ENCODE peak calls at places on chromosomes 4 and X, in six cellular contexts. T is H1, M is neuronal stem cell, D is IMR-90, K is H9, S is mesenchymal stem cell. A is an unnamed sample.

GRCh38 chrX:78092296-78092695 is 11.8 kb upstream of the PGK1 start:
- DNase-seq in T (no peak), K (peak; percentile 73), M (no peak), D (peak; percentile 71), S (peak; percentile 71), A (no peak)

GRCh38 chrX:150635952-150636351 is 57.2 kb upstream of the MTMR1 start:
- DNase-seq in M (no peak), T (no peak), D (peak; percentile 84), S (peak; percentile 85), K (no peak), A (peak; percentile 70)

GRCh38 chr4:78424456-78424855 is 127.1 kb upstream of the ANXA3 start:
- DNase-seq in T (no peak), K (no peak), S (no peak), M (no peak), D (no peak), A (no peak)

GRCh38 chr4:88672987-88673386 is 24.6 kb downstream of the NAP1L5 start:
- DNase-seq in K (peak; percentile 44), S (peak; percentile 47), M (no peak), D (peak; percentile 48), T (peak; percentile 23), A (peak; percentile 54)

GRCh38 chrX:23819385-23820234 is 36.6 kb downstream of the SAT1 start:
- DNase-seq in S (peak; percentile 75), T (no peak), K (no peak), M (no peak), D (peak; percentile 40), A (peak; percentile 49)

GRCh38 chr4:153374471-153374870 is 30.0 kb downstream of the MND1 start:
- DNase-seq in T (no peak), K (no peak), S (no peak), M (no peak), D (no peak), A (no peak)

GRCh38 chrX:149571770-149572169 is 15.5 kb downstream of the MAGEA9B start:
- DNase-seq in D (no peak), M (no peak), T (no peak), S (no peak), K (no peak), A (no peak)

GRCh38 chr4:55348436-55348835 is 2.4 kb downstream of the SRD5A3 start:
- DNase-seq in M (no peak), T (no peak), S (peak; percentile 66), K (no peak), D (peak; percentile 82), A (peak; percentile 27)

GRCh38 chr4:149511558-149512298 is 303.9 kb downstream of the IQCM start:
- DNase-seq in T (no peak), S (no peak), K (no peak), M (no peak), D (no peak), A (no peak)

GRCh38 chr4:20403317-20403716 is 151.6 kb downstream of the SLIT2 start:
- DNase-seq in D (no peak), T (no peak), M (no peak), K (no peak), S (no peak), A (no peak)

GRCh38 chr4:105058177-105058812 is 88.4 kb upstream of the TET2 start:
- DNase-seq in D (peak; percentile 75), T (no peak), M (no peak), S (peak; percentile 6), K (no peak), A (peak; percentile 78)

GRCh38 chr4:55303818-55304217 is 42.2 kb upstream of the SRD5A3 start:
- DNase-seq in T (no peak), M (no peak), K (no peak), D (peak; percentile 37), S (peak; percentile 28), A (peak; percentile 4)

GRCh38 chr4:61336488-61336887 is 136.4 kb downstream of the ADGRL3 start:
- DNase-seq in S (no peak), D (no peak), M (no peak), T (no peak), K (no peak), A (no peak)

GRCh38 chr4:145694929-145695328 is 15.0 kb downstream of the C4orf51 start:
- DNase-seq in T (no peak), D (peak; percentile 6), S (no peak), M (no peak), K (no peak), A (no peak)

GRCh38 chr4:81470456-81471327 is 1.0 kb downstream of the RASGEF1B start:
- DNase-seq in D (no peak), T (no peak), S (peak; percentile 13), M (no peak), K (peak; percentile 45), A (no peak)

GRCh38 chrX:150371877-150372276 is 8.8 kb downstream of the MAMLD1 start:
- DNase-seq in K (no peak), D (no peak), S (no peak), M (no peak), T (no peak), A (no peak)

GRCh38 chrX:85627363-85627762 is 247.9 kb upstream of the POF1B start:
- DNase-seq in M (no peak), T (no peak), S (no peak), K (no peak), D (peak; percentile 5), A (no peak)

GRCh38 chr4:73309211-73309610 is 50.6 kb upstream of the ANKRD17 start:
- DNase-seq in D (peak; percentile 77), T (no peak), M (no peak), K (no peak), S (peak; percentile 41), A (no peak)

GRCh38 chrX:10483191-10483808 is 137.1 kb downstream of the MID1 start:
- DNase-seq in M (no peak), S (no peak), T (no peak), K (no peak), D (no peak), A (no peak)

GRCh38 chr4:23741586-23742240 is 148.1 kb downstream of the PPARGC1A start:
- DNase-seq in D (no peak), M (no peak), K (no peak), S (no peak), T (no peak), A (no peak)

GRCh38 chr4:48016141-48017107 is at the start of the genes CNGA1 and NIPAL1:
- DNase-seq in K (peak; percentile 94), T (peak; percentile 61), M (peak; percentile 64), S (peak; percentile 76), D (peak; percentile 23), A (peak; percentile 97)

GRCh38 chrX:13293700-13294099 is 26.2 kb downstream of the ATXN3L start:
- DNase-seq in M (no peak), D (no peak), S (no peak), T (no peak), K (no peak), A (peak; percentile 33)

GRCh38 chrX:149003863-149004660 is 501.0 kb downstream of the IDS start:
- DNase-seq in K (no peak), T (no peak), S (peak; percentile 0), M (no peak), D (no peak), A (no peak)

GRCh38 chr4:85084371-85085170 is 118.1 kb upstream of the WDFY3 start:
- DNase-seq in T (no peak), S (peak; percentile 78), M (peak; percentile 65), D (peak; percentile 75), K (no peak), A (peak; percentile 92)

GRCh38 chrX:106247162-106247561 is 79.1 kb downstream of the PWWP3B start:
- DNase-seq in S (peak; percentile 41), M (no peak), T (no peak), K (no peak), D (no peak), A (no peak)

GRCh38 chrX:153722704-153723350 is 1.4 kb downstream of the BCAP31 start:
- DNase-seq in K (no peak), M (no peak), S (peak; percentile 37), T (no peak), D (no peak), A (peak; percentile 64)

GRCh38 chr4:1193206-1194027 is 21.0 kb upstream of the SPON2 start:
- DNase-seq in M (no peak), S (no peak), D (no peak), K (peak; percentile 21), T (no peak), A (no peak)

GRCh38 chrX:139530550-139530949 is at the start of gene F9:
- DNase-seq in K (no peak), D (no peak), S (no peak), T (no peak), M (no peak), A (no peak)

GRCh38 chr4:101855239-101855638 is 64.7 kb downstream of the BANK1 start:
- DNase-seq in M (no peak), D (no peak), T (no peak), S (no peak), K (no peak), A (peak; percentile 9)
- H3K14ac ChIP-seq in M (no peak overlapping the region), D (no peak overlapping the region), T (no peak overlapping the region), S (no peak overlapping the region), K (no peak overlapping the region), A (no peak overlapping the region)

GRCh38 chr4:82706349-82707000 is 92.1 kb downstream of the SCD5 start:
- DNase-seq in S (peak; percentile 40), M (no peak), D (no peak), K (no peak), T (no peak), A (no peak)
- H2AFZ ChIP-seq in S (no peak overlapping the region), M (no peak overlapping the region), D (no peak overlapping the region), K (no peak overlapping the region), T (no peak overlapping the region), A (no peak overlapping the region)

GRCh38 chr4:76867377-76867776 is 30.6 kb downstream of the SOWAHB start:
- DNase-seq in T (no peak), S (no peak), K (no peak), D (no peak), M (no peak), A (no peak)

GRCh38 chr4:76872556-76872955 is 25.4 kb downstream of the SOWAHB start:
- DNase-seq in K (no peak), T (no peak), M (no peak), D (no peak), S (no peak), A (no peak)

GRCh38 chr4:76866641-76867040 is 31.3 kb downstream of the SOWAHB start:
- DNase-seq in S (no peak), K (no peak), D (peak; percentile 6), M (no peak), T (no peak), A (no peak)

DNA sequence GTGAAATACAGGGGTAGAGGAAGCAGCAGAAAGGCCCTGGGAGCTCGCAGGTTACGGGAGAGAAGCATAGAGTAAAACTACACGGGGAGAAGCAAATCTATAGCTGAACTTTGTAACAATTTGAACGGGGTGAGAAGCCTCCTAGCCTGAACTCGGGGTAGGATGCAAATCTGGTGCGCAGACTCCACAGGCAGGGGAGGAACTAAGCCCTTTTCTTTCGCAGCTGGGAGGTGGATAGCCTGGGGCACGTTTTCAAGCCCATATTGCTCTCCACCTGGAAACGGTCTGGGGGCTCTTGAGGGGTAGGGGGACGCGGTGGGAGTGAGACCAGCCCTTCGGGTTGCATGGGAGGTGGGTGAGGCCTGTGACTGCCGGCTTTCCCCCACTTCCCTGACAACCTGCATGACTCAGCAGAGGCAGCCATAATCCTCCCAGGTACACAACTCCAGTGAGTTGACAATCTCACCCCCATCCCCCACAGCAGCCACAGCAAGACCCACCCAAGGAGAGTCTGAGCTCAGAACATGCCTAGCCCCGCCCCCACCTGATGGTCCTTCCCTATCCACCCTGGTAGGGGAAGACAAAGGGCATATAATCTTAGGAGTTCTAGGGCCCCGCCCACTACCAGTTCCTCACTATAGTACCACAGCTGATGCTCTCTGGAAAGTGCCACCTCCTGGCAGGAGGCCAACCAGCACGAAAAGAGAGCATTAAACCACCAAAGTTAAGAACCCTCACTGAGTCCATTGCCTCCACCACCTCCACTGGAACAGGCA is 29.9 kb downstream of the SOWAHB start:
- DNase-seq in T (no peak), D (no peak), K (peak; percentile 84), M (no peak), S (no peak), A (no peak)
- H3K9ac ChIP-seq in T (no peak overlapping the region), D (no peak overlapping the region), K (no peak overlapping the region), M (no peak overlapping the region), S (no peak overlapping the region), A (no peak overlapping the region)

GRCh38 chr4:173212379-173212778 is 43.8 kb downstream of the GALNT7 start:
- DNase-seq in T (no peak), S (no peak), D (peak; percentile 13), M (no peak), K (no peak), A (no peak)
- H3K14ac ChIP-seq in T (no peak overlapping the region), S (no peak overlapping the region), D (no peak overlapping the region), M (no peak overlapping the region), K (no peak overlapping the region), A (no peak overlapping the region)